ENCODE peak calls at places on chromosomes 11 and 22, in four cellular contexts. U is HepG2, D is A549, I is K562. T is an unnamed sample.
A peak's percentile ranks its signal among the peaks of the same experiment; 100 is the strongest.

GRCh38 chr22:31681625-31682345 is 19.8 kb upstream of the PISD start:
- DNase-seq in D (no peak), U (no peak), I (no peak), T (no peak)

GRCh38 chr11:96330511-96330859 is 12.5 kb downstream of the MAML2 start:
- DNase-seq in D (no peak), U (no peak), I (no peak), T (no peak)

GRCh38 chr22:32579533-32580220 is 105.1 kb downstream of the FBXO7 start:
- DNase-seq in U (peak; percentile 50), D (no peak), I (no peak), T (no peak)

GRCh38 chr11:2673871-2674471 is 25.8 kb downstream of the KCNQ1OT1 start:
- DNase-seq in U (no peak), I (no peak), D (no peak), T (no peak)

GRCh38 chr11:76800466-76801200 is 17.5 kb downstream of the TSKU start:
- DNase-seq in I (no peak), U (no peak), D (no peak), T (no peak)

GRCh38 chr11:35274909-35275807 is 136.2 kb downstream of the CD44 start:
- DNase-seq in U (peak; percentile 3), D (peak; percentile 45), I (no peak), T (no peak)

GRCh38 chr11:121352301-121352891 is 59.8 kb downstream of the SC5D start:
- DNase-seq in I (no peak), D (no peak), U (no peak), T (no peak)

GRCh38 chr22:38026130-38027111 is 30.8 kb upstream of the PICK1 start:
- DNase-seq in I (no peak), U (no peak), D (no peak), T (no peak)

GRCh38 chr22:25494774-25495173 is 69.7 kb upstream of the GRK3 start:
- DNase-seq in D (no peak), U (no peak), I (no peak), T (no peak)

GRCh38 chr11:68890490-68891231 is 13.0 kb downstream of the MRPL21 start:
- DNase-seq in I (no peak), D (no peak), U (no peak), T (no peak)

GRCh38 chr11:64885367-64886286 is 7.2 kb upstream of the EHD1 start:
- DNase-seq in U (peak; percentile 82), I (no peak), D (peak; percentile 68), T (no peak)

GRCh38 chr11:404551-405264 is 10.1 kb downstream of the SIGIRR start:
- DNase-seq in U (no peak), I (no peak), D (no peak), T (peak; percentile 41)

GRCh38 chr11:32307921-32308320 is 127.4 kb downstream of the WT1 start:
- DNase-seq in U (no peak), D (no peak), I (no peak), T (no peak)

GRCh38 chr11:120337133-120337895 is 1.1 kb downstream of the ARHGEF12 start:
- DNase-seq in D (no peak), U (peak; percentile 62), I (no peak), T (no peak)

GRCh38 chr11:131137046-131137445 is 220.8 kb upstream of the SNX19 start:
- DNase-seq in D (no peak), I (no peak), U (no peak), T (no peak)

GRCh38 chr11:121119444-121119843 is 18.4 kb downstream of the TECTA start:
- DNase-seq in U (no peak), I (peak; percentile 14), D (no peak), T (no peak)

GRCh38 chr11:81303265-81303664 is 1430.4 kb downstream of the FAM181B start:
- DNase-seq in I (no peak), U (no peak), D (no peak), T (no peak)

GRCh38 chr11:19237813-19238212 is 2.9 kb downstream of the E2F8 start:
- DNase-seq in I (no peak), D (no peak), U (peak; percentile 66), T (no peak)

DNA sequence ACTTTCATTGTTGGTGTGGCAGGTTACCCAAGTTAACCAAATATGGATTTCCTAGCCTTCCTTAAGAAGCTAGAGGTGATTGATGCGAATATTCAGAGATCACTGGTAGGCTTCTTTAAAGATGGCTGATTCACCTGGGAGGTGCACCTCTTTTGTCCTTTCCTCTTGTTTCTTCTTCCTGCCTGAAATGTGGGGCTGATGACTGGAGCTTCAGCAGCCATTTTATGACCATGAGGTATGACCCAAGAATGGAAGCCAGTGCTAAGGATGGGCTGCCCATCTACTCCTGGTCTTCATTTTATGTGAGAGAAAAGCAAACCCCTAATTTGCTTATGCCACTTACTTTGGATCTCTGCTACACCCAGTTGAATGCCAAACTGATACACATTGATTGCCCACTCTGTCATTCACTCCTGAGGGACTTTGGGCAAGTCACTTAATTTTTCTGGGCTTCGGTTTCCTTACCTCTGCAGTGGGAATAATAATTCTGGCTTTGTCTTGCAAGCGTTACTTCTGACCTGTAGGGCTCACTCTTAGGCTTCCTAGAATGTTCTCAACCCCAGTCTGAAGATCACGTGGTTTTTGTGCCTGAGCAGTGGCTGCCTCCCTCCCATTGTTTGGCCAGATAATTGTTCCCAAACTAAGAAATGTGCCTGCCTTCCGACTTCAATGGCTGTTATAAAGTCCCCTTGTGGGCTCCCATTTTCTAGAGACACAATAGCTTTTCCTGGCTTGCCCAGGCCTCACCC is 243.0 kb downstream of the ST3GAL4 start:
- DNase-seq in I (no peak), U (no peak), D (no peak), T (no peak)
- TF ChIP-seq USF2 in I (no peak), U (no peak), D (no peak), T (no peak)

GRCh38 chr11:103807806-103808205 is 228.6 kb upstream of the DDI1 start:
- DNase-seq in D (no peak), I (no peak), U (no peak), T (no peak)

GRCh38 chr11:103811870-103812509 is 224.4 kb upstream of the DDI1 start:
- DNase-seq in U (no peak), I (no peak), D (no peak), T (no peak)

GRCh38 chr11:103805688-103806009 is 230.8 kb upstream of the DDI1 start:
- DNase-seq in D (peak; percentile 20), I (no peak), U (no peak), T (no peak)

GRCh38 chr11:103806130-103806900 is 230.1 kb upstream of the DDI1 start:
- DNase-seq in I (no peak), U (no peak), D (peak; percentile 59), T (no peak)

DNA sequence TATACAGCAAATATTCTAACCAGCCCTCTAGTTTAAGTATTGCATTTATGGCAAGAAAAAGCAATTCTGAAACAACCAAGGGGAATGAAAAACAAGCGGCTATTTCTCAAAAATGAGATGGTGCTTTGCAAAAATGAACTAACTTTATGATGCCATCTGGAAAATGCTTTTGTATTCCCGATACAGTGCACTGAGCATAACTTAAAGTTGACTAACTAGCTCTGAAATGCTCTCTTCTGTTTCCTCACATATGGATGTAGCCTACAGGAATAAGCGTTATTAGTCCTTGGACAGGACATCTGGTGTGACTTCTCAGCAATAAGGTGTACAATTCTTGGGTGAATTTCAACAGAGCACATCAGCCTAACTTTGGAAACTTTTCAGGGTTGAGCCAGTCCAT is 228.2 kb upstream of the DDI1 start:
- DNase-seq in I (no peak), D (no peak), U (no peak), T (no peak)
- TF ChIP-seq PHF8 in I (no peak), D (no peak), U (no peak), T (no peak)

GRCh38 chr11:126591966-126592489 is 236.5 kb downstream of the ST3GAL4 start:
- DNase-seq in U (no peak), D (no peak), I (no peak), T (no peak)
- TF ChIP-seq USF2 in U (no peak), D (no peak), I (no peak), T (no peak)

GRCh38 chr11:44445500-44446340 is 119.7 kb upstream of the CD82 start:
- DNase-seq in U (no peak), D (peak; percentile 5), I (no peak), T (no peak)
- TF ChIP-seq PHF8 in U (no peak), D (no peak), I (no peak), T (no peak)